ENCODE peak calls at places on chromosome 9, in five cellular contexts. Q is progenitor cell of endocrine pancreas, M is Calu3, N is hepatocyte, J is AG09309. T is an unnamed sample.

GRCh38 chr9:15144567-15145174 is 162.3 kb downstream of the TTC39B start:
- DNase-seq in J (no peak), Q (no peak), M (no peak), N (no peak), T (no peak)

GRCh38 chr9:4235951-4236804 is 63.7 kb downstream of the GLIS3 start:
- DNase-seq in Q (peak; percentile 10), J (peak; percentile 46), M (peak; percentile 39), N (peak; percentile 56), T (no peak)

GRCh38 chr9:1709347-1709746 is 305.8 kb upstream of the SMARCA2 start:
- DNase-seq in M (no peak), N (no peak), Q (no peak), J (no peak), T (no peak)

GRCh38 chr9:306907-307306 is 92.2 kb downstream of the DOCK8 start:
- DNase-seq in Q (no peak), N (no peak), M (no peak), J (no peak), T (peak; percentile 28)

GRCh38 chr9:84375954-84376353 is 35.4 kb upstream of the SLC28A3 start:
- DNase-seq in J (no peak), N (no peak), M (no peak), Q (no peak), T (no peak)

GRCh38 chr9:38059233-38059936 is 9.6 kb downstream of the SHB start:
- DNase-seq in N (no peak), Q (no peak), M (no peak), J (no peak), T (no peak)

GRCh38 chr9:106675780-106676179 is 187.2 kb upstream of the ZNF462 start:
- DNase-seq in N (no peak), Q (no peak), J (no peak), M (no peak), T (no peak)

GRCh38 chr9:27282269-27282668 is 14.7 kb downstream of the EQTN start:
- DNase-seq in M (no peak), N (no peak), J (no peak), Q (no peak), T (no peak)

GRCh38 chr9:764105-764524 is 77.4 kb upstream of the DMRT1 start:
- DNase-seq in J (peak; percentile 63), Q (peak; percentile 40), N (peak; percentile 83), M (peak; percentile 75), T (peak; percentile 58)

GRCh38 chr9:37840560-37841194 is 40.1 kb downstream of the DCAF10 start:
- DNase-seq in Q (no peak), J (peak; percentile 21), M (no peak), N (no peak), T (no peak)

GRCh38 chr9:28166179-28166578 is 592.9 kb upstream of the C9orf72 start:
- DNase-seq in Q (no peak), J (no peak), N (no peak), M (no peak), T (no peak)

GRCh38 chr9:116859763-116860162 is 172.7 kb downstream of the TRIM32 start:
- DNase-seq in N (peak; percentile 20), M (no peak), Q (no peak), J (no peak), T (no peak)

GRCh38 chr9:68706579-68707201 is 1.6 kb downstream of the PIP5K1B start:
- DNase-seq in J (no peak), N (no peak), Q (no peak), M (no peak), T (no peak)

GRCh38 chr9:91025856-91026255 is 224.2 kb downstream of the SYK start:
- DNase-seq in M (no peak), Q (no peak), N (no peak), J (no peak), T (no peak)

GRCh38 chr9:92715488-92716231 is 45.7 kb upstream of the IPPK start:
- DNase-seq in M (no peak), J (no peak), Q (no peak), N (no peak), T (no peak)

GRCh38 chr9:33289501-33289900 is 815 bp upstream of the NFX1 start:
- DNase-seq in N (peak; percentile 34), J (no peak), Q (no peak), M (no peak), T (no peak)

GRCh38 chr9:81543695-81544094 is 145.7 kb downstream of the TLE1 start:
- DNase-seq in N (no peak), J (no peak), M (no peak), Q (no peak), T (no peak)

GRCh38 chr9:134276463-134277245 is 49.6 kb upstream of the RXRA start:
- DNase-seq in Q (no peak), M (no peak), N (no peak), J (no peak), T (no peak)

GRCh38 chr9:110105107-110105506 is 102.9 kb downstream of the C9orf152 start:
- DNase-seq in N (no peak), J (peak; percentile 49), M (no peak), Q (no peak), T (no peak)

GRCh38 chr9:76521906-76522305 is 62.9 kb downstream of the GCNT1 start:
- DNase-seq in M (peak; percentile 35), N (no peak), J (no peak), Q (no peak), T (no peak)

GRCh38 chr9:69905291-69905690 is 84.7 kb downstream of the CFAP95 start:
- DNase-seq in J (no peak), Q (no peak), N (no peak), M (no peak), T (no peak)

GRCh38 chr9:137604345-137605145 is 941 bp upstream of the ARRDC1 start:
- DNase-seq in J (no peak), N (peak; percentile 34), Q (no peak), M (no peak), T (no peak)

GRCh38 chr9:112180387-112180881 is 5.3 kb upstream of the SUSD1 start:
- DNase-seq in N (peak; percentile 23), Q (no peak), J (no peak), M (no peak), T (no peak)

GRCh38 chr9:68861436-68861835 is 152.5 kb downstream of the PRKACG start:
- DNase-seq in M (no peak), N (no peak), J (no peak), Q (no peak), T (no peak)

DNA sequence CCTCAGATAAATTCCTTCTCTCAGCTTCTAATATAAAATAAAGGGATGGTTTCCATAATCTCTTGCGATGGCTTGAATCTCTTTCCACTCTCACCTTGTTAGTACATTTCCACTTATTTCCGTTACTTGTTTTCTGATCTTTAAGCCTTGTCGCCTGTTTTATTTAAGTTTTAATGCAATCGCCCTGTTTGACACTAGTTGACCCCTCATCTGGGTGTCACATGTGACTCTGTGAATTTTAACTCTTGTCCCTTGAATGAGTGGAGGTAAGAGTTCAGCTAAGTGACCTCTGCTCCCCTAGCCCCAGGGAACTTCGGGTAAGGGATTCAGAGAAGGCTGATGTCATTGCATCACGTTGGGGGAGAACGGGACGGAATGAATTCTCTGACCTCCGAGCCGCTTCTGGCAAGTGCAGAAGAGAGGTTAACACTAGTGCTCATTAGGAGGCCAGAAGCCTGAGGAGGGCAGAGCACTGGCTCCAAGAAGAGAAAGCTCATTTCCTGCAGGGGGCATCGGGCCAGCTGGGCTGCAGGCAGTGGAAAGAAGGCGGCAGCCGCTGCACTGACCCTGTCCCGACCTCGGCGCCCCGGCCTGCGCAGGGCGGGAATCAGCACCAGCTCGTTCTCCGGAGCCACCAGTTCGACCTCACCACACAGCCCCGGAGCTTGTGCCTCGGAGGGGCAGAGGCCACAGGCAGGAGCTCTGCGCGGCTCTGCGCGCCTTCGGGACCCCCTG is 569 bp downstream of the HINT2 start:
- DNase-seq in N (peak; percentile 80), M (peak; percentile 63), Q (peak; percentile 55), J (no peak), T (peak; percentile 76)
- TF ChIP-seq CTCF in N (peak; percentile 35), M (peak; percentile 23), Q (peak; percentile 51), J (peak; percentile 45), T (no peak)

DNA sequence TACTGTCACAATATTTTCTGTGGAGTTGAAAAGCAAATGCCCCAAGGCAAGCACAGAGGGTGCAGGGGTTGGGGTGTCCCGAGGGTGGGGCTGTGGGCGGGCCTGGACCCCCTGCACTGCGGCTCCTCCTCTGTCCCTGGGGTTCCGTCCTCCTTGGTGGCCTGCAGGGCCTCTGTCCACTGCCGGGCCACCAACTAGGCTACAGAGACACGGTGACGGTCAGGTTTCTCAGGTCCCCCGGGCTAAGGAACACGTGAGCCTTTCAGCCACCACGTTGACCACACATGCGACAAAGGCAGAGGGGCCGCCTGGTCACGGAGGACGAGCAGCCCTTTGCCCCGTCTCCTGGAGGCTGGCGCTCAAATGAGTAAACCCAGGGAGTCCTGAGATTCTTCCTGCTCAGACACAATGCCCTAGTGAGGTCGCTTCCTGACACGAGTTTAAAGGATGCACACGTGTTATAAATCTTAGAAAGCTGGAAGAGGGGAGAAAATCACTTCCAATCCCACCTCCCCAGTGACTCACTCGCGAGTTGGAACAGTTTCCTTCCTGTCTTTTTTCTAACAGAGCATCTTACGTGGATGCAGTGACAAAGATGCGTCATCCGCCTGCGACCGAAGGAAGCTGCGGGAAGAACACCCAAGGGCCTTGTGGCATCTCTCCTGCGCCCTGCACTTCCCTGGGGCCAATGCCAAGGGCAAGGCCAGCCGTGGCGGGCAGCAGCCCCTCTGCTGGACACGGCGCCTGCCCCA is 24.8 kb upstream of the OBP2B start:
- DNase-seq in N (no peak), Q (no peak), M (no peak), J (no peak), T (no peak)
- TF ChIP-seq CTCF in N (no peak), Q (no peak), M (no peak), J (no peak), T (no peak)

DNA sequence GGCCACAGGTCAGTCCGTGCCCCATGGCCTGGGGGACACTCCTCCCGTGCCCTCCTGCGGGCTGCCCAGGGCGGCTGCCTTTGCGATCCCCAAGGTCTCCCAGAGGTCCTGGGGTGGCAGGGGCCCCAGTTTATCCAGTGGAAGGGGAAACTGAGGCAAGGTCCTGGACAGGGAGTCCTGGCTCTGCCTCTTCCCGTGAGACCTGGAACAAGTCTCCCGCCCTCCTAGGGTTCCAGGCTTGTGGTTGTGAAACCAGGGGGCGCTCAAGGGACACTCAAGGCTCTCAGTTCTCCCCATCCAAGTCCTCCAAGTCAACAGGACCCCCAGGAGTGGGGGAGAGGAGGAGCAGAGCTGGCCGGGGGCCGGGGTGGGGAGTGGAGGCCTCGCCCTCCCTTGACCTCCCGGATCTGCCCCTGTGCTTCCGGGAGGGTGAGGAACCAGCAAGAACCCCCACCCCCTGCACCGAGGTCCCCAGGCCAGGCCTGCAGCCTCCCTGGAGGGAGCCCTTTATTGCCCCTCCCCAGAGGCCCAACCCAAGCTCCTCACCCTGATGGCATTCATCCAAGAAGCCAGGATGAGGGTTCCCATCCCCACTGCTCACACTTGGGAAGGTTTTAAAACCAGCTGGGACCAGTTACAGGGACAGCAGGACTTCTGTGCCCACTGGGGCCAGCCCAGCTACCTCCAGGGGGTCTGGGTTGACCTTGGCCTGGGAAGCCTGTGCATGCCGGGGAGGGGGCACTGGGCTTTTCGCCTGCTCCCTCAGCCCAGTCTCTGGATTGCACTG is 24.7 kb upstream of the TMEM250 start:
- DNase-seq in N (peak; percentile 62), M (peak; percentile 45), J (no peak), Q (no peak), T (peak; percentile 59)
- TF ChIP-seq CTCF in N (peak; percentile 41), M (peak; percentile 19), J (peak; percentile 28), Q (peak; percentile 51), T (no peak)

DNA sequence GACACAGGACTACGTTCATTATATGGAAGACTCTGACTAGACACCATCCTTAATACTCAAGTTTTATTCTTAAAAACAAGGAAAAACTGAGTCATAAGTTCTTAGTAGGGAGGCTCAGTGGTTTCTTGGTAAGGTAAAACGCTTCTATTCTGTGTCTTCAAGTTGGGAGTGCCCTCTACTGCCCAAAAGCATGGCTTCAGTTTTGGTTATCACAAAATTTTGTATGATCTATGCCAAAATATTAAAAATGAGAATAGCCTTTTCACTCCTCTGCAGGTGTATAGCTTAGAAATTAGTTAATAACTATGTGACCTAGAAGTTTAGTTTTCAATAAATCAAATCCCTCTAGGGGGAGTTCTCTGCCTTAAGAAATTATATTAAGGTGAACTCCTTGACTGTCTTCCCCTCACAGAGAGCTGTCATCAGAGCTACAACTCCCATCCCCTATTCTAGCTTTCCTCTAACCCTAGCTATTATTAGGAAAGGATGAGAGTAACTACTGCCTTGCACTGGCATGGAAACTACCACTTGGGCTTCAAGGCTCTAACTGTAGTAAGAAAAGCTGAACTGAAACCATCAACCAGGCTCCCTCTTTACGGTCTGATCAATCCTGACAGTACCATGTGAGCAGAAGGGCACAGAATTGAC is 189.7 kb downstream of the GNAQ start:
- DNase-seq in J (no peak), N (no peak), Q (no peak), M (no peak), T (no peak)
- TF ChIP-seq CTCF in J (peak; percentile 39), N (peak; percentile 9), Q (no peak), M (no peak), T (no peak)

T was measured in endothelial cell.